ENCODE peak calls at places on chromosomes 16 and 17, in nine cellular contexts. Y is CD8-positive, alpha-beta memory T cell; K is endodermal cell; C is D341Med; M is NCI-H2171; Z is anterior cingulate cortex; T is sciatic nerve; F is fibroblast of lung; O is stimulated activated CD4-positive, alpha-beta T cell treated with anti-CD3 and anti-CD28 coated beads, Interleukin-15, amount 100 ng/mL, for 24 hours. S is an unnamed sample.

GRCh38 chr16:9134739-9135138 is 43.3 kb downstream of the HAPSTR1 start:
- DNase-seq in M (peak; percentile 16), F (peak; percentile 53), C (peak; percentile 85), O (peak; percentile 74), K (peak; percentile 88), Z (peak; percentile 8), T (peak; percentile 60), Y (peak; percentile 31), S (peak; percentile 50)

GRCh38 chr16:2963611-2964415 is at the start of gene KREMEN2:
- DNase-seq in Y (peak; percentile 35), F (no peak), T (no peak), Z (no peak), C (peak; percentile 87), O (peak; percentile 67), K (peak; percentile 93), M (peak; percentile 63), S (no peak)

GRCh38 chr16:56547949-56548567 is 16.8 kb upstream of the MT4 start:
- DNase-seq in K (no peak), C (no peak), T (no peak), O (no peak), Y (no peak), F (no peak), Z (no peak), M (no peak), S (no peak)

GRCh38 chr17:64236827-64237403 is 26.1 kb downstream of the TEX2 start:
- DNase-seq in M (no peak), O (no peak), Z (no peak), C (no peak), T (no peak), K (no peak), Y (no peak), F (no peak), S (no peak)

GRCh38 chr16:67966549-67967182 is 1.8 kb downstream of the SLC12A4 start:
- DNase-seq in C (no peak), Z (no peak), F (peak; percentile 28), O (no peak), K (peak; percentile 84), Y (no peak), T (no peak), M (no peak), S (no peak)

GRCh38 chr17:66724581-66725341 is 110.2 kb upstream of the CACNG5 start:
- DNase-seq in Z (no peak), F (peak; percentile 88), K (no peak), O (no peak), Y (no peak), M (no peak), T (no peak), C (no peak), S (peak; percentile 33)

GRCh38 chr17:59811209-59811608 is 81.5 kb downstream of the TUBD1 start:
- DNase-seq in T (no peak), C (no peak), M (no peak), Y (no peak), O (no peak), Z (no peak), K (no peak), F (no peak), S (no peak)

GRCh38 chr16:28534542-28535373 is 4.0 kb downstream of the NUPR1 start:
- DNase-seq in O (no peak), Y (no peak), T (peak; percentile 68), K (no peak), Z (no peak), F (peak; percentile 73), M (no peak), C (no peak), S (peak; percentile 64)

GRCh38 chr17:67044016-67044772 is at the start of gene CACNG1:
- DNase-seq in M (no peak), O (no peak), T (no peak), C (no peak), Z (no peak), K (no peak), Y (no peak), F (no peak), S (no peak)

GRCh38 chr17:48578616-48579560 is 738 bp upstream of the HOXB4 start:
- DNase-seq in C (no peak), K (peak; percentile 71), O (peak; percentile 35), Z (no peak), M (no peak), T (no peak), Y (no peak), F (peak; percentile 74), S (no peak)

GRCh38 chr17:3911271-3912053 is 4.8 kb downstream of the P2RX1 start:
- DNase-seq in O (peak; percentile 84), Z (no peak), C (no peak), F (no peak), Y (peak; percentile 63), T (no peak), M (peak; percentile 82), K (peak; percentile 72), S (no peak)

GRCh38 chr16:86827521-86827920 is 249.2 kb downstream of the FOXL1 start:
- DNase-seq in O (no peak), C (no peak), F (no peak), T (no peak), Z (no peak), Y (no peak), K (no peak), M (no peak), S (no peak)

GRCh38 chr17:2158011-2158410 is 103.1 kb downstream of the HIC1 start:
- DNase-seq in K (no peak), O (no peak), F (peak; percentile 99), Y (no peak), C (no peak), Z (no peak), T (no peak), M (no peak), S (no peak)